ENCODE peak calls at places on chromosomes 4 and X, in seven cellular contexts. L, E, I, T, Q, A and C are unnamed samples.

GRCh38 chrX:24231169-24231568 is 81.6 kb downstream of the ZFX start:
- DNase-seq in L (peak; percentile 79), E (no peak), I (no peak), T (no peak), Q (no peak), A (no peak), C (peak; percentile 83)

GRCh38 chr4:173073939-173074500 is 94.6 kb upstream of the GALNT7 start:
- DNase-seq in L (no peak), E (no peak), I (no peak), T (no peak), Q (no peak), A (no peak), C (no peak)

GRCh38 chr4:137688651-137689050 is 156.4 kb upstream of the PCDH18 start:
- DNase-seq in L (no peak), E (no peak), I (no peak), T (no peak), Q (no peak), A (no peak), C (no peak)

GRCh38 chrX:110341189-110342035 is 17.2 kb upstream of the RTL9 start:
- DNase-seq in L (peak; percentile 82), E (no peak), I (no peak), T (no peak), Q (no peak), A (no peak), C (peak; percentile 72)

GRCh38 chr4:57137261-57137660 is 27.1 kb upstream of the IGFBP7 start:
- DNase-seq in L (no peak), E (no peak), I (no peak), T (no peak), Q (no peak), A (no peak), C (no peak)

GRCh38 chr4:137677851-137678250 is 145.6 kb upstream of the PCDH18 start:
- DNase-seq in L (peak; percentile 56), E (no peak), I (no peak), T (no peak), Q (no peak), A (no peak), C (peak; percentile 66)

GRCh38 chr4:31366041-31366440 is 645.9 kb downstream of the PCDH7 start:
- DNase-seq in L (peak; percentile 10), E (no peak), I (no peak), T (no peak), Q (no peak), A (no peak), C (peak; percentile 12)

GRCh38 chr4:2900701-2901100 is 57.1 kb downstream of the ADD1 start:
- DNase-seq in L (no peak), E (no peak), I (no peak), T (no peak), Q (no peak), A (no peak), C (no peak)

GRCh38 chr4:101439926-101440325 is 92.6 kb upstream of the PPP3CA start:
- DNase-seq in L (peak; percentile 39), E (no peak), I (no peak), T (no peak), Q (no peak), A (no peak), C (peak; percentile 11)

GRCh38 chr4:180455226-180455625 is 1788.0 kb upstream of the TENM3 start:
- DNase-seq in L (no peak), E (no peak), I (no peak), T (no peak), Q (no peak), A (no peak), C (no peak)

GRCh38 chr4:16897351-16897750 is 1.1 kb downstream of the LDB2 start:
- DNase-seq in L (no peak), E (no peak), I (no peak), T (no peak), Q (no peak), A (no peak), C (peak; percentile 36)

GRCh38 chr4:28518781-28519180 is 1658.1 kb downstream of the STIM2 start:
- DNase-seq in L (peak; percentile 17), E (no peak), I (no peak), T (no peak), Q (no peak), A (no peak), C (no peak)

GRCh38 chr4:116702949-116703348 is 382.4 kb downstream of the TRAM1L1 start:
- DNase-seq in L (no peak), E (no peak), I (no peak), T (no peak), Q (no peak), A (no peak), C (no peak)

GRCh38 chr4:98539299-98539698 is 119.1 kb downstream of the TSPAN5 start:
- DNase-seq in L (peak; percentile 31), E (no peak), I (no peak), T (no peak), Q (no peak), A (no peak), C (no peak)

GRCh38 chr4:54482529-54482961 is 175.2 kb upstream of the KIT start:
- DNase-seq in L (no peak), E (no peak), I (no peak), T (no peak), Q (no peak), A (no peak), C (peak; percentile 65)

GRCh38 chr4:74055096-74055495 is 16.6 kb upstream of the CXCL3 start:
- DNase-seq in L (no peak), E (no peak), I (no peak), T (no peak), Q (no peak), A (no peak), C (no peak)

GRCh38 chr4:182179751-182180150 is 63.5 kb upstream of the TENM3 start:
- DNase-seq in L (no peak), E (no peak), I (no peak), T (no peak), Q (no peak), A (no peak), C (no peak)

GRCh38 chrX:129726307-129727111 is 12.3 kb upstream of the XPNPEP2 start:
- DNase-seq in L (no peak), E (peak; percentile 73), I (no peak), T (no peak), Q (no peak), A (no peak), C (peak; percentile 49)

GRCh38 chr4:10421344-10422055 is 35.7 kb downstream of the ZNF518B start:
- DNase-seq in L (no peak), E (no peak), I (no peak), T (no peak), Q (no peak), A (no peak), C (no peak)

GRCh38 chr4:31461425-31461824 is 741.3 kb downstream of the PCDH7 start:
- DNase-seq in L (no peak), E (no peak), I (no peak), T (no peak), Q (no peak), A (no peak), C (peak; percentile 23)

GRCh38 chr4:171644430-171645057 is 168.7 kb upstream of the GALNTL6 start:
- DNase-seq in L (no peak), E (no peak), I (no peak), T (no peak), Q (no peak), A (peak; percentile 63), C (no peak)

GRCh38 chrX:22059800-22060199 is 27.7 kb downstream of the PHEX start:
- DNase-seq in L (no peak), E (no peak), I (no peak), T (no peak), Q (no peak), A (no peak), C (no peak)

GRCh38 chr4:39348371-39349265 is 17.5 kb downstream of the RFC1 start:
- DNase-seq in L (no peak), E (no peak), I (no peak), T (no peak), Q (no peak), A (no peak), C (peak; percentile 16)

GRCh38 chr4:39349326-39349725 is 16.8 kb downstream of the RFC1 start:
- DNase-seq in L (no peak), E (no peak), I (no peak), T (no peak), Q (no peak), A (no peak), C (no peak)

GRCh38 chr4:39354178-39354503 is 12.0 kb downstream of the RFC1 start:
- DNase-seq in L (no peak), E (no peak), I (no peak), T (no peak), Q (no peak), A (no peak), C (no peak)

GRCh38 chr4:39357002-39357401 is 9.2 kb downstream of the RFC1 start:
- DNase-seq in L (no peak), E (no peak), I (no peak), T (no peak), Q (no peak), A (no peak), C (no peak)

GRCh38 chr4:39353478-39354177 is 12.5 kb downstream of the RFC1 start:
- DNase-seq in L (no peak), E (no peak), I (no peak), T (no peak), Q (no peak), A (peak; percentile 85), C (peak; percentile 57)
- H3K4me3 ChIP-seq in L (peak overlapping the region; percentile 28), E (peak overlapping the region; percentile 47), I (no peak overlapping the region), T (peak overlapping the region; percentile 27), Q (peak overlapping the region; percentile 53), A (peak overlapping the region; percentile 48), C (peak overlapping the region; percentile 8)

GRCh38 chr4:86940176-86940575 is 5.4 kb downstream of the AFF1 start:
- DNase-seq in L (no peak), E (no peak), I (no peak), T (no peak), Q (no peak), A (no peak), C (no peak)
- H3K4me3 ChIP-seq in L (no peak overlapping the region), E (no peak overlapping the region), I (no peak overlapping the region), T (peak overlapping the region; percentile 5), Q (no peak overlapping the region), A (peak overlapping the region; percentile 64), C (no peak overlapping the region)

GRCh38 chrX:40144576-40144975 is 46.8 kb upstream of the BCOR start:
- DNase-seq in L (no peak), E (no peak), I (no peak), T (no peak), Q (no peak), A (no peak), C (no peak)
- H3K4me3 ChIP-seq in L (no peak overlapping the region), E (no peak overlapping the region), I (no peak overlapping the region), T (peak overlapping the region; percentile 53), Q (no peak overlapping the region), A (no peak overlapping the region), C (no peak overlapping the region)

GRCh38 chr4:984336-985054 is 2.3 kb upstream of the IDUA start:
- DNase-seq in L (no peak), E (no peak), I (no peak), T (no peak), Q (no peak), A (no peak), C (no peak)
- H3K4me3 ChIP-seq in L (peak overlapping the region; percentile 20), E (peak overlapping the region; percentile 44), I (no peak overlapping the region), T (peak overlapping the region; percentile 32), Q (no peak overlapping the region), A (no peak overlapping the region), C (no peak overlapping the region)

GRCh38 chr4:42715807-42716482 is 59.0 kb upstream of the ATP8A1 start:
- DNase-seq in L (no peak), E (no peak), I (no peak), T (no peak), Q (no peak), A (no peak), C (no peak)
- H3K4me3 ChIP-seq in L (no peak overlapping the region), E (no peak overlapping the region), I (no peak overlapping the region), T (no peak overlapping the region), Q (no peak overlapping the region), A (no peak overlapping the region), C (no peak overlapping the region)